ENCODE peak calls at places on chromosome 14, in eight cellular contexts. G, U, O, N, Q, F, S and L are unnamed samples. For H3K4me1, the result is how much of the 10 kb centered on the place peaks cover.

GRCh38 chr14:83556746-83557460 is 1973.0 kb upstream of the FLRT2 start:
- DNase-seq in Q (no peak), G (no peak), F (no peak), O (no peak), S (no peak), U (peak), N (no peak), L (no peak)

GRCh38 chr14:38646391-38646790 is 390.5 kb upstream of the CLEC14A start:
- DNase-seq in F (no peak), Q (no peak), S (no peak), U (no peak), N (no peak), G (no peak), O (no peak), L (no peak)

GRCh38 chr14:73786632-73786941 is 65.0 kb upstream of the PTGR2 start:
- DNase-seq in F (peak), S (peak), O (no peak), U (peak), Q (peak), G (no peak), N (peak), L (no peak)

GRCh38 chr14:91536327-91536726 is 26.2 kb upstream of the PPP4R3A start:
- DNase-seq in S (no peak), N (no peak), Q (no peak), U (no peak), O (no peak), G (no peak), F (no peak), L (no peak)

GRCh38 chr14:31243860-31244259 is 36.3 kb upstream of the HECTD1 start:
- DNase-seq in N (no peak), S (peak), U (no peak), F (no peak), O (no peak), Q (no peak), G (no peak), L (no peak)

GRCh38 chr14:106224694-106224971 is 698.2 kb downstream of the TMEM121 start:
- DNase-seq in G (no peak), S (no peak), N (no peak), O (no peak), U (no peak), Q (no peak), F (no peak), L (no peak)

GRCh38 chr14:33237102-33237501 is 298.4 kb downstream of the NPAS3 start:
- DNase-seq in O (no peak), G (no peak), F (no peak), Q (no peak), U (no peak), S (no peak), N (peak), L (no peak)

GRCh38 chr14:98946995-98947394 is 325.0 kb downstream of the BCL11B start:
- DNase-seq in S (no peak), G (no peak), Q (no peak), N (no peak), O (no peak), U (peak), F (no peak), L (no peak)

GRCh38 chr14:62123959-62124358 is 361.7 kb downstream of the SNAPC1 start:
- DNase-seq in O (no peak), G (no peak), U (no peak), Q (no peak), F (no peak), S (no peak), N (no peak), L (no peak)

GRCh38 chr14:49424436-49425331 is 161.5 kb downstream of the RPS29 start:
- DNase-seq in Q (no peak), U (no peak), N (no peak), G (no peak), O (no peak), S (no peak), F (no peak), L (no peak)

GRCh38 chr14:56759094-56759493 is 51.2 kb downstream of the OTX2 start:
- DNase-seq in O (no peak), Q (no peak), N (no peak), U (no peak), S (no peak), G (no peak), F (no peak), L (no peak)

DNA sequence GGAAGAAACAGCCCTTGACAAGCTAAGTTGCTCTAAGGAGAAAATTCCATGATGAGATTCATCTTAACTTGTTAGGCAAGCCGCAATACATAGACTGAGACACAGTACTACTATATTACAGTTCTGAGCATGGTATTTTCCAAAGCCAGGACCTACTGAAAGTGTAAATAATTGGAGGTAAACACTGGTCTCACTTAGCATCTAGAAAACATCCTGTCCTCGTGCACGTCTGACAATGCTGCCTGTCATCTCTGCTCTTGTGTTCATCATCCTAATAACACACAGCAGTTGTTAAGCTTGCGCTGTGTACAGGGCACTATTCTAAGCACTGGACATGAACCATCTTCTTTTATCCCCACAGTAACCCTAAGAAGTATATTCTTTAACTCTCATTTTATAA is 64.2 kb downstream of the GNG2 start:
- DNase-seq in U (no peak), O (no peak), N (no peak), G (no peak), S (no peak), Q (no peak), F (no peak), L (no peak)
- H3K27ac ChIP-seq in U (no peak), O (no peak), N (no peak), G (no peak), S (no peak), Q (no peak), F (no peak), L (no peak)

GRCh38 chr14:104972301-104973211 is 5.6 kb downstream of the AHNAK2 start:
- DNase-seq in N (no peak), O (no peak), Q (peak), F (peak), S (peak), U (no peak), G (no peak), L (no peak)

GRCh38 chr14:104974665-104975390 is 3.3 kb downstream of the AHNAK2 start:
- DNase-seq in Q (peak), S (no peak), F (no peak), O (no peak), U (no peak), G (no peak), N (no peak), L (no peak)

GRCh38 chr14:104973215-104974145 is 4.7 kb downstream of the AHNAK2 start:
- DNase-seq in O (peak), Q (peak), U (peak), F (peak), G (peak), N (peak), S (peak), L (no peak)

GRCh38 chr14:104975481-104976197 is 2.5 kb downstream of the AHNAK2 start:
- DNase-seq in F (no peak), U (no peak), Q (no peak), O (no peak), N (no peak), G (no peak), S (no peak), L (no peak)

DNA sequence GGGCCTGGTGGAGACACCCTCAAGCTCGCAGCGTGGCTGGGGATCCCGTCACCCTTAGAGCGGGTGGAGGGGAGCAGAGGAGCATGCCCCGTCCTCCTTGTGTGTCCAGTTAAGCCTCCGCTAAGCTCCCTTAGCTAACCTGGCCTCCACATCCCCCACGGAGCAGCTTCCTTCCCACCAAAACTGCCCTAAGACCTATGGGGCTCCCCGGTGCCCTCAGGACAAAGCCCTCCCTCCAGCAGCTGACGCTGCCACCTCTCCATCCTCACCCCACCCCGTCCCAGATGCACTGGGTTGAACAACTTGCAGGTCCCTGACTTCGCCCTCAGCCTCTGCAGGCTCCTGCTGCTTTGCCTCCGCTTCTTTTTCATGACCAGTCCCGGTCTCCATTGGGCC is 4.0 kb downstream of the AHNAK2 start:
- DNase-seq in G (no peak), S (no peak), F (no peak), U (no peak), Q (peak), N (no peak), O (no peak), L (no peak)
- H3K4me1 ChIP-seq in G (under half), S (half or more), F (half or more), U (under half), Q (under half), N (under half), O (under half), L (under half)

GRCh38 chr14:92685784-92686355 is 62.6 kb downstream of the LGMN start:
- DNase-seq in F (peak), G (no peak), N (no peak), O (no peak), Q (no peak), S (no peak), U (no peak), L (no peak)
- H3K27ac ChIP-seq in F (no peak), G (no peak), N (no peak), O (no peak), Q (no peak), S (no peak), U (no peak), L (no peak)

GRCh38 chr14:101577221-101577909 is 16.1 kb downstream of the DIO3 start:
- DNase-seq in N (no peak), O (no peak), Q (no peak), U (no peak), G (no peak), F (no peak), S (no peak), L (no peak)
- H3K4me1 ChIP-seq in N (under half), O (under half), Q (under half), U (under half), G (under half), F (under half), S (under half), L (under half)

GRCh38 chr14:68464716-68465115 is 328.2 kb downstream of the ZFP36L1 start:
- DNase-seq in G (no peak), O (no peak), Q (peak), S (no peak), U (no peak), N (no peak), F (no peak), L (no peak)

GRCh38 chr14:68469208-68469713 is 323.6 kb downstream of the ZFP36L1 start:
- DNase-seq in Q (no peak), U (no peak), O (no peak), S (no peak), N (no peak), G (no peak), F (no peak), L (no peak)

GRCh38 chr14:68466491-68466977 is 326.3 kb downstream of the ZFP36L1 start:
- DNase-seq in U (peak), F (no peak), O (no peak), N (no peak), Q (no peak), S (no peak), G (no peak), L (no peak)

GRCh38 chr14:68468437-68469207 is 324.2 kb downstream of the ZFP36L1 start:
- DNase-seq in N (no peak), U (peak), O (no peak), S (no peak), Q (no peak), G (no peak), F (no peak), L (peak)

DNA sequence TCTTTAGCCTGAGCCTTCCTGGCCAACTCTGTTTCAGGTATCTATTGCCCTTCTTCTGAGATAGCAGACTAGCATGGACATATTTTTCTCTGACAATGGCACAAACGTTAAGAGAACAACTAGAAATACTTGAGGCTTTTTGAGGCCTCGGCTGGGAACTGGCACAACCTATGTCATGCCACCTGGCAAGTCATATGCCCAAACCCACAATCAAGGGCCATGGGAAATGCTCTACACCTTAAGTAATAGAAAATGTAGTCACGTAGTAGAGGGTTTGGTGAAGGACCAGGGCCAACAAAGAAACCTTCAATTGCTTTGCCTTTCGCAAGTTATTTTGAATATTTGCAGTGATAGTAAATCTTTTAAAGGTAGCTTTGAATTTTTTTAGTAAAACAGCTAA is 325.4 kb downstream of the ZFP36L1 start:
- DNase-seq in F (no peak), S (no peak), G (no peak), N (no peak), O (no peak), Q (no peak), U (no peak), L (no peak)
- H3K27ac ChIP-seq in F (peak), S (no peak), G (no peak), N (no peak), O (no peak), Q (no peak), U (no peak), L (no peak)

GRCh38 chr14:68563256-68564131 is 229.4 kb downstream of the ZFP36L1 start:
- DNase-seq in N (no peak), U (peak), Q (peak), G (no peak), F (no peak), O (no peak), S (no peak), L (no peak)

GRCh38 chr14:68566075-68566474 is 226.8 kb downstream of the ZFP36L1 start:
- DNase-seq in N (no peak), O (no peak), Q (no peak), F (no peak), S (no peak), U (no peak), G (no peak), L (no peak)

GRCh38 chr14:68564236-68564825 is 228.5 kb downstream of the ZFP36L1 start:
- DNase-seq in Q (no peak), F (no peak), N (no peak), O (no peak), U (no peak), G (no peak), S (no peak), L (no peak)

GRCh38 chr14:68562911-68563255 is 230.0 kb downstream of the ZFP36L1 start:
- DNase-seq in S (no peak), N (no peak), Q (no peak), U (no peak), O (no peak), F (no peak), G (no peak), L (no peak)

DNA sequence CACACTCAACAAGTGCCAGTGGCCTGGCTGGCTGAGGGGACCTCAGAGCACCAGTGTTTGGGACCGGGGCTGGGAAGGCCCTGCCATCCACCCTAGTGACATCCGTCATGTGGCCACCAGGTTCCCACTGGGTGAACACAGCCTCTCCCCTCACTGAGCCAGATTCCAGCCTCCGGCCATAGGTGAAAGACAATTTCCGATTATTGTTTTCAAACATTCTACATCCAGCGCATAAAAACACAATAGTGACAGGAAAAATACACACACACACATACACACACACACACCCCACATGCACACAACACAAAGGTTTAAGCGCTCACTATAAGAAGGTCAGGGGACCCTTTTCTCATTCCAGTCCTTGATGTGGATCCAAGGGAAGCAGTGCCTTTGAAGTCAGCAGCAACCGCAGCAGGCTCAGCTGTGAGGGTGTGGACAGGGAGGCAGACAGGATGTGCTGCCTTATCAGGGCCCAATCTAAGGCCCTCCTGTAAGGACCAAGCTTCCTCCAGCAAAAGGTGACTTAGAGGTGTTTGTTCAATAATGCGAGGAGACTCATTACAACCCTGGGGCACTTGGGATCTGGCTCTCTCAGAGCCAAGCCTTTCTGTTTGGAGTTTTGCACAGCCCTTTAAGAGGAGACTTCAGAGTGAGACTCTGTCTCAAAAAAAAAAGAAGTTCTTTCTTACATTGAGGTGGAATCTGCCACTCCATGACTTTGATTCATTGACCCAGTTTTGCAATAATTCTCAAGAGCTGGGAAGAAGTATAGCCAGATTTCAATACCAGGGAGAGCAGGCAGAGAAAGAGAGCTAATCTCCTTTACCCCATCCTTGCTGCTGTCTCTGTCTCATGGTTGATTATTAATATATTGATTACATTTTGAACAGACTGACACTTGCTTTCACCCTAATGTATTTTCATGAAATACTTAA is 227.8 kb downstream of the ZFP36L1 start:
- DNase-seq in Q (no peak), U (peak), G (no peak), F (no peak), O (no peak), S (no peak), N (no peak), L (no peak)
- H3K4me1 ChIP-seq in Q (half or more), U (under half), G (under half), F (half or more), O (under half), S (under half), N (under half), L (under half)

GRCh38 chr14:52400846-52401245 is 86.7 kb downstream of the PTGER2 start:
- DNase-seq in G (no peak), S (no peak), U (no peak), Q (no peak), N (no peak), O (no peak), F (no peak), L (peak)

GRCh38 chr14:52399886-52400599 is 85.9 kb downstream of the PTGER2 start:
- DNase-seq in O (no peak), F (no peak), U (peak), S (peak), Q (no peak), N (peak), G (no peak), L (no peak)

GRCh38 chr14:52405314-52405713 is 91.2 kb downstream of the PTGER2 start:
- DNase-seq in G (no peak), Q (no peak), F (no peak), S (no peak), U (no peak), N (no peak), O (no peak), L (no peak)

GRCh38 chr14:52399104-52399503 is 85.0 kb downstream of the PTGER2 start:
- DNase-seq in F (no peak), U (no peak), S (no peak), N (no peak), O (no peak), Q (no peak), G (no peak), L (no peak)

GRCh38 chr14:52402812-52403526 is 88.9 kb downstream of the PTGER2 start:
- DNase-seq in S (peak), F (no peak), N (no peak), G (no peak), Q (no peak), O (peak), U (peak), L (no peak)
- H3K27ac ChIP-seq in S (no peak), F (no peak), N (no peak), G (no peak), Q (no peak), O (no peak), U (no peak), L (no peak)

GRCh38 chr14:94329857-94330256 is 6.7 kb upstream of the SERPINA6 start:
- DNase-seq in U (no peak), N (no peak), S (no peak), O (no peak), F (no peak), G (no peak), Q (no peak), L (no peak)
- H3K4me1 ChIP-seq in U (under half), N (under half), S (under half), O (under half), F (under half), G (under half), Q (under half), L (under half)